ENCODE peak calls at places on chromosomes 6 and 20, in five cellular contexts. W, M, A, Z and N are unnamed samples.

GRCh38 chr20:57651977-57652864 is 32.0 kb upstream of the ZBP1 start:
- DNase-seq in A (no peak), M (peak), Z (peak), W (no peak), N (no peak)

GRCh38 chr6:130906736-130907381 is 79.7 kb downstream of the SMLR1 start:
- DNase-seq in W (no peak), Z (no peak), M (no peak), A (no peak), N (no peak)

GRCh38 chr6:30077218-30077617 is 1.6 kb upstream of the RNF39 start:
- DNase-seq in A (no peak), W (no peak), M (no peak), Z (no peak), N (no peak)

GRCh38 chr20:3080939-3081388 is 3.6 kb downstream of the AVP start:
- DNase-seq in W (no peak), A (no peak), M (peak), Z (no peak), N (no peak)

GRCh38 chr6:27287751-27288135 is 24.3 kb downstream of the POM121L2 start:
- DNase-seq in W (no peak), M (no peak), A (no peak), Z (no peak), N (no peak)

GRCh38 chr6:167588920-167589614 is 237.6 kb upstream of the AFDN start:
- DNase-seq in W (no peak), A (no peak), Z (no peak), M (peak), N (no peak)

GRCh38 chr20:43681991-43682410 is 15.1 kb downstream of the MYBL2 start:
- DNase-seq in M (peak), W (no peak), Z (peak), A (no peak), N (no peak)

GRCh38 chr6:138970159-138970558 is 17.9 kb downstream of the REPS1 start:
- DNase-seq in Z (no peak), M (no peak), W (no peak), A (no peak), N (no peak)

GRCh38 chr6:161111256-161111655 is 119.7 kb downstream of the MAP3K4 start:
- DNase-seq in A (no peak), W (peak), M (no peak), Z (no peak), N (peak)

GRCh38 chr20:58054744-58055373 is 173.6 kb downstream of the ANKRD60 start:
- DNase-seq in W (no peak), M (peak), Z (no peak), A (no peak), N (no peak)